ENCODE peak calls at places on chromosomes 12 and 14, in nine cellular contexts. M is small intestine, X is endothelial cell of umbilical vein, D is upper lobe of right lung, S is tibial artery, F is colonic mucosa, B is breast epithelium, H is pancreas, E is RWPE2. W is an unnamed sample.

GRCh38 chr12:30594509-30594908 is 101.2 kb downstream of the IPO8 start:
- DNase-seq in M (no peak), X (no peak), D (no peak), S (no peak), F (no peak), B (no peak), H (no peak), E (no peak), W (no peak)

GRCh38 chr14:104228221-104228620 is 89.8 kb downstream of the KIF26A start:
- DNase-seq in M (no peak), X (no peak), D (peak; percentile 40), S (no peak), F (no peak), B (no peak), H (no peak), E (peak; percentile 56), W (no peak)

GRCh38 chr14:59282366-59282765 is 93.9 kb downstream of the DAAM1 start:
- DNase-seq in M (no peak), X (no peak), D (no peak), S (no peak), F (no peak), B (no peak), H (no peak), E (no peak), W (no peak)

GRCh38 chr12:93832126-93832525 is 155.0 kb downstream of the CRADD start:
- DNase-seq in M (no peak), X (no peak), D (no peak), S (no peak), F (no peak), B (no peak), H (no peak), E (no peak), W (no peak)

GRCh38 chr12:119061208-119061796 is 80.0 kb downstream of the SRRM4 start:
- DNase-seq in M (peak; percentile 1), X (peak; percentile 16), D (peak; percentile 75), S (peak; percentile 23), F (peak; percentile 40), B (no peak), H (peak; percentile 58), E (peak; percentile 17), W (no peak)

GRCh38 chr14:37583358-37584210 is 11.5 kb downstream of the FOXA1 start:
- DNase-seq in M (peak; percentile 51), X (no peak), D (peak; percentile 83), S (no peak), F (peak; percentile 61), B (peak; percentile 66), H (no peak), E (peak; percentile 64), W (no peak)

GRCh38 chr14:51082394-51082793 is 12.5 kb downstream of the TRIM9 start:
- DNase-seq in M (no peak), X (no peak), D (no peak), S (no peak), F (no peak), B (no peak), H (no peak), E (no peak), W (no peak)

GRCh38 chr12:89999699-90000505 is 291.3 kb upstream of the ATP2B1 start:
- DNase-seq in M (no peak), X (peak; percentile 54), D (no peak), S (no peak), F (no peak), B (no peak), H (no peak), E (no peak), W (no peak)

GRCh38 chr14:61950340-61950739 is 188.1 kb downstream of the SNAPC1 start:
- DNase-seq in M (peak; percentile 3), X (no peak), D (no peak), S (no peak), F (no peak), B (no peak), H (no peak), E (no peak), W (no peak)

GRCh38 chr12:29818925-29819324 is 35.2 kb upstream of the TMTC1 start:
- DNase-seq in M (no peak), X (no peak), D (no peak), S (peak; percentile 40), F (no peak), B (no peak), H (no peak), E (no peak), W (no peak)

GRCh38 chr14:102616799-102617198 is 24.4 kb downstream of the RCOR1 start:
- DNase-seq in M (no peak), X (no peak), D (no peak), S (no peak), F (no peak), B (no peak), H (no peak), E (no peak), W (no peak)

GRCh38 chr14:105517096-105517495 is 9.3 kb upstream of the TMEM121 start:
- DNase-seq in M (no peak), X (no peak), D (peak; percentile 5), S (no peak), F (no peak), B (no peak), H (no peak), E (peak; percentile 17), W (no peak)

GRCh38 chr12:92432724-92433281 is 270.0 kb upstream of the PLEKHG7 start:
- DNase-seq in M (no peak), X (no peak), D (no peak), S (no peak), F (no peak), B (no peak), H (no peak), E (no peak), W (no peak)

GRCh38 chr14:51094901-51095853 is at the start of gene TRIM9:
- DNase-seq in M (peak; percentile 73), X (peak; percentile 89), D (peak; percentile 95), S (peak; percentile 84), F (peak; percentile 94), B (peak; percentile 88), H (peak; percentile 93), E (peak; percentile 98), W (peak; percentile 74)

GRCh38 chr14:106625181-106625580 is 1098.8 kb downstream of the TMEM121 start:
- DNase-seq in M (no peak), X (no peak), D (no peak), S (no peak), F (no peak), B (no peak), H (no peak), E (no peak), W (no peak)

GRCh38 chr12:89733579-89734201 is 25.1 kb upstream of the ATP2B1 start:
- DNase-seq in M (no peak), X (no peak), D (no peak), S (no peak), F (no peak), B (no peak), H (no peak), E (no peak), W (no peak)

GRCh38 chr12:579450-580110 is 83.7 kb downstream of the NINJ2 start:
- DNase-seq in M (no peak), X (no peak), D (no peak), S (no peak), F (no peak), B (no peak), H (no peak), E (no peak), W (no peak)

GRCh38 chr12:26691234-26691970 is 141.6 kb downstream of the ITPR2 start:
- DNase-seq in M (no peak), X (peak; percentile 96), D (no peak), S (no peak), F (no peak), B (no peak), H (no peak), E (peak; percentile 61), W (no peak)

DNA sequence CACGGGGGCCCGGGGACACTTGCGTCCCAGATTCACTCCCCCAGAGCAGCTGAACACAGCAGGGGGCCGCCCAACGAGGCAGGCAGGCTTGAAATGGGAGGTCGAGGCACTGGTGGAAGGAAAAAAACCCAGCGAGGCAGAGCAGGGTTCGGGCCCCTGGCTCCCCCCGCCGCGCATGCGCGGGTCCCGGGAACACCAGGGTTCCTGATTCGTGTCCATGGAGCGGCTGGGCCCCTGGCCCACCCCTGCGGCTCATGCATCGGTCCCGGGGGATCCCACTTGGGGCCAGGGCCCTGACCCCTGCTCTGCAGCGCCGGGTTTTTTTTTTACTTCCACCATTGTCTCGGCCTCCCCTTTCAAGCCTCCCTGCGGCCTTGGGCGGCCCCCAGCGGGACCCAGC is 321.5 kb downstream of the ALG10 start:
- DNase-seq in M (no peak), X (no peak), D (no peak), S (no peak), F (no peak), B (no peak), H (no peak), E (no peak), W (no peak)
- H3K9me3 ChIP-seq in M (peaks cover 15% of the 10 kb centered on the region), X (peaks cover 3% of the 10 kb centered on the region), D (no peaks in the 10 kb centered on the region), S (peaks cover 8% of the 10 kb centered on the region), F (no peaks in the 10 kb centered on the region), B (peaks cover 98% of the 10 kb centered on the region), H (no peaks in the 10 kb centered on the region), E (no peaks in the 10 kb centered on the region), W (no peaks in the 10 kb centered on the region)

GRCh38 chr12:34106172-34106571 is 83.9 kb downstream of the ALG10 start:
- DNase-seq in M (no peak), X (no peak), D (no peak), S (no peak), F (no peak), B (no peak), H (no peak), E (no peak), W (no peak)
- H3K9me3 ChIP-seq in M (no peaks in the 10 kb centered on the region), X (no peaks in the 10 kb centered on the region), D (no peaks in the 10 kb centered on the region), S (no peaks in the 10 kb centered on the region), F (no peaks in the 10 kb centered on the region), B (no peaks in the 10 kb centered on the region), H (no peaks in the 10 kb centered on the region), E (no peaks in the 10 kb centered on the region), W (no peaks in the 10 kb centered on the region)

DNA sequence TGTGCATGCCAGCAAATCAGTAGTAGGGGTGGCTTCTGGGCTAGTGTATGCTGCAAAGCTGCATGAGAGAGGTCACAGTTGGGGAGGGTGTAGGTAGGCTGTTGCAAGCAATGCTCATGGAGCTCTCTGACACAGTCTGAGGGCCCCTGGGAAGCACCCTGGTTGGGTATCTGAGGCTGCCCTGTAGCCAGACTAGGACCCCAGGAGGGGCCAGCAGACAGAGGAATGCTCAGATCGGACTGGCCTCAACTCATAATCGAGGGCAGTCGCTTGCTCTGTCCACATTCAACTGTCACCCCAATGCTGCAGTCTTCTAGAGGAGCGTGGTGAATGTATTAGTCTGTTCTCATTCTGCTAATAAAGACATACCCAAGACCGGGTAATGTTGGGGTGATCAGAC is 204.0 kb upstream of the ALG10 start:
- DNase-seq in M (no peak), X (no peak), D (no peak), S (no peak), F (no peak), B (no peak), H (no peak), E (no peak), W (no peak)
- H3K9me3 ChIP-seq in M (no peaks in the 10 kb centered on the region), X (peaks cover 9% of the 10 kb centered on the region), D (no peaks in the 10 kb centered on the region), S (no peaks in the 10 kb centered on the region), F (no peaks in the 10 kb centered on the region), B (no peaks in the 10 kb centered on the region), H (no peaks in the 10 kb centered on the region), E (peaks cover 3% of the 10 kb centered on the region), W (no peaks in the 10 kb centered on the region)

GRCh38 chr14:42277840-42278239 is 671.2 kb downstream of the LRFN5 start:
- DNase-seq in M (no peak), X (no peak), D (no peak), S (no peak), F (no peak), B (no peak), H (no peak), E (no peak), W (no peak)
- H3K9me3 ChIP-seq in M (no peaks in the 10 kb centered on the region), X (no peaks in the 10 kb centered on the region), D (no peaks in the 10 kb centered on the region), S (no peaks in the 10 kb centered on the region), F (no peaks in the 10 kb centered on the region), B (peaks cover 3% of the 10 kb centered on the region), H (no peaks in the 10 kb centered on the region), E (no peaks in the 10 kb centered on the region), W (no peaks in the 10 kb centered on the region)